ENCODE peak calls at places on chromosomes 13 and 19, in four cellular contexts. One of them, this sample, is unnamed.

GRCh38 chr19:3818479-3818878 is 32.3 kb upstream of the MATK start:
- DNase-seq in activated gamma-delta T cell treated with Interleukin-2 at 50 U/mL for 16 hours: no peak
- DNase-seq in H54: peak; percentile 60
- DNase-seq in brain pericyte: no peak
- DNase-seq in this sample: peak; percentile 65

GRCh38 chr19:1845642-1846041 is 2.6 kb downstream of the REXO1 start:
- DNase-seq in activated gamma-delta T cell treated with Interleukin-2 at 50 U/mL for 16 hours: no peak
- DNase-seq in H54: no peak
- DNase-seq in brain pericyte: no peak
- DNase-seq in this sample: no peak

GRCh38 chr13:40446365-40446764 is 220.1 kb downstream of the FOXO1 start:
- DNase-seq in activated gamma-delta T cell treated with Interleukin-2 at 50 U/mL for 16 hours: no peak
- DNase-seq in H54: no peak
- DNase-seq in brain pericyte: no peak
- DNase-seq in this sample: no peak

GRCh38 chr19:9306443-9306842 is 3.2 kb downstream of the ZNF699 start:
- DNase-seq in activated gamma-delta T cell treated with Interleukin-2 at 50 U/mL for 16 hours: no peak
- DNase-seq in H54: peak; percentile 27
- DNase-seq in brain pericyte: no peak
- DNase-seq in this sample: no peak

GRCh38 chr13:76632388-76633044 is 253.7 kb downstream of the KCTD12 start:
- DNase-seq in activated gamma-delta T cell treated with Interleukin-2 at 50 U/mL for 16 hours: no peak
- DNase-seq in H54: no peak
- DNase-seq in brain pericyte: no peak
- DNase-seq in this sample: no peak

GRCh38 chr13:113926951-113927660 is 46.8 kb downstream of the C13orf46 start:
- DNase-seq in H54: no peak
- DNase-seq in brain pericyte: no peak
- DNase-seq in activated gamma-delta T cell treated with Interleukin-2 at 50 U/mL for 16 hours: no peak
- DNase-seq in this sample: no peak

GRCh38 chr19:45781282-45782161 is 768 bp downstream of the DMPK start:
- DNase-seq in H54: peak; percentile 81
- DNase-seq in brain pericyte: no peak
- DNase-seq in activated gamma-delta T cell treated with Interleukin-2 at 50 U/mL for 16 hours: no peak
- DNase-seq in this sample: no peak

GRCh38 chr19:2487780-2488330 is 11.9 kb downstream of the GADD45B start:
- DNase-seq in H54: no peak
- DNase-seq in activated gamma-delta T cell treated with Interleukin-2 at 50 U/mL for 16 hours: no peak
- DNase-seq in brain pericyte: no peak
- DNase-seq in this sample: no peak

GRCh38 chr19:53507523-53508442 is 30.2 kb upstream of the ZNF331 start:
- DNase-seq in H54: no peak
- DNase-seq in brain pericyte: no peak
- DNase-seq in activated gamma-delta T cell treated with Interleukin-2 at 50 U/mL for 16 hours: no peak
- DNase-seq in this sample: no peak

GRCh38 chr19:12611361-12611699 is 610 bp downstream of the ZNF791 start:
- DNase-seq in H54: peak; percentile 61
- DNase-seq in activated gamma-delta T cell treated with Interleukin-2 at 50 U/mL for 16 hours: no peak
- DNase-seq in brain pericyte: no peak
- DNase-seq in this sample: no peak

GRCh38 chr13:27131906-27132305 is 39.7 kb downstream of the USP12 start:
- DNase-seq in H54: no peak
- DNase-seq in activated gamma-delta T cell treated with Interleukin-2 at 50 U/mL for 16 hours: no peak
- DNase-seq in brain pericyte: no peak
- DNase-seq in this sample: no peak

GRCh38 chr13:76621726-76622125 is 264.5 kb downstream of the KCTD12 start:
- DNase-seq in brain pericyte: no peak
- DNase-seq in H54: no peak
- DNase-seq in activated gamma-delta T cell treated with Interleukin-2 at 50 U/mL for 16 hours: no peak
- DNase-seq in this sample: no peak

This sample was measured in T-helper 2 cell treated with Interferon-gamma antibody and Interleukin-4, amounts not matched to agents 5 μg/mL and 100 μg/mL, for 36 hours.